ENCODE peak calls at places on chromosome 9, in nine cellular contexts. E is effector memory CD8-positive, alpha-beta T cell; Q is glutamatergic neuron; L is HT-29; P is A549; U is NCI-H1417; B is fibroblast of the conjunctiva; Y is Daoy; O is activated CD4-positive, alpha-beta memory T cell treated with anti-CD3 and anti-CD28 coated beads, Interleukin-2, amount 10 ng/mL, durations not matched to agents 7 days and 5 days. J is an unnamed sample.

GRCh38 chr9:14616188-14616982 is 76.8 kb downstream of the ZDHHC21 start:
- DNase-seq in E (no peak), Q (no peak), L (peak), P (peak), U (peak), B (peak), Y (peak), O (no peak), J (peak)

GRCh38 chr9:4821994-4822544 is 29.3 kb downstream of the RCL1 start:
- DNase-seq in E (no peak), Q (no peak), L (no peak), P (no peak), U (no peak), B (no peak), Y (no peak), O (no peak), J (no peak)

GRCh38 chr9:125254231-125254630 is 7.4 kb upstream of the GAPVD1 start:
- DNase-seq in E (no peak), Q (no peak), L (no peak), P (no peak), U (no peak), B (no peak), Y (no peak), O (no peak), J (no peak)

GRCh38 chr9:121609845-121610637 is 41.4 kb upstream of the DAB2IP start:
- DNase-seq in E (no peak), Q (no peak), L (peak), P (peak), U (no peak), B (no peak), Y (peak), O (no peak), J (no peak)

GRCh38 chr9:130662927-130663257 is 1.5 kb upstream of the PRDM12 start:
- DNase-seq in E (no peak), Q (peak), L (no peak), P (no peak), U (peak), B (no peak), Y (no peak), O (no peak), J (no peak)

GRCh38 chr9:37812773-37813379 is 12.3 kb downstream of the DCAF10 start:
- DNase-seq in E (no peak), Q (no peak), L (no peak), P (no peak), U (no peak), B (no peak), Y (no peak), O (no peak), J (no peak)

GRCh38 chr9:128551652-128552152 is 685 bp upstream of the SPTAN1 start:
- DNase-seq in E (no peak), Q (no peak), L (no peak), P (no peak), U (no peak), B (no peak), Y (no peak), O (no peak), J (no peak)

GRCh38 chr9:105319514-105319863 is 75.0 kb downstream of the SLC44A1 start:
- DNase-seq in E (no peak), Q (no peak), L (peak), P (no peak), U (no peak), B (no peak), Y (no peak), O (no peak), J (no peak)

GRCh38 chr9:80204054-80204453 is 632.3 kb downstream of the TLE4 start:
- DNase-seq in E (no peak), Q (no peak), L (no peak), P (no peak), U (no peak), B (no peak), Y (no peak), O (no peak), J (no peak)

GRCh38 chr9:131954299-131954698 is 125.4 kb downstream of the MED27 start:
- DNase-seq in E (no peak), Q (no peak), L (peak), P (no peak), U (peak), B (no peak), Y (no peak), O (no peak), J (no peak)

GRCh38 chr9:5587024-5587423 is 41.9 kb upstream of the RIC1 start:
- DNase-seq in E (no peak), Q (no peak), L (no peak), P (no peak), U (no peak), B (no peak), Y (peak), O (peak), J (no peak)

GRCh38 chr9:114307323-114308250 is 15.3 kb upstream of the ORM1 start:
- DNase-seq in E (no peak), Q (no peak), L (no peak), P (no peak), U (no peak), B (no peak), Y (no peak), O (peak), J (no peak)

GRCh38 chr9:11233693-11234092 is 620.9 kb upstream of the PTPRD start:
- DNase-seq in E (no peak), Q (no peak), L (no peak), P (no peak), U (peak), B (no peak), Y (no peak), O (no peak), J (no peak)

GRCh38 chr9:134301387-134302129 is 24.7 kb upstream of the RXRA start:
- DNase-seq in E (peak), Q (peak), L (peak), P (no peak), U (peak), B (no peak), Y (peak), O (peak), J (no peak)

GRCh38 chr9:11159318-11159862 is 546.6 kb upstream of the PTPRD start:
- DNase-seq in E (no peak), Q (no peak), L (no peak), P (no peak), U (no peak), B (no peak), Y (no peak), O (no peak), J (no peak)

GRCh38 chr9:134205636-134206316 is 41.4 kb upstream of the RNU6ATAC start:
- DNase-seq in E (no peak), Q (peak), L (no peak), P (no peak), U (peak), B (peak), Y (peak), O (no peak), J (peak)

GRCh38 chr9:122015165-122015821 is 77.8 kb downstream of the TTLL11 start:
- DNase-seq in E (no peak), Q (peak), L (no peak), P (no peak), U (no peak), B (no peak), Y (no peak), O (no peak), J (peak)

GRCh38 chr9:121474225-121474947 is 25.3 kb downstream of the GGTA1 start:
- DNase-seq in E (no peak), Q (no peak), L (no peak), P (no peak), U (no peak), B (no peak), Y (no peak), O (no peak), J (no peak)

GRCh38 chr9:134375430-134376385 is 49.5 kb downstream of the RXRA start:
- DNase-seq in E (no peak), Q (no peak), L (peak), P (no peak), U (peak), B (no peak), Y (no peak), O (no peak), J (peak)

GRCh38 chr9:81592890-81593271 is 96.5 kb downstream of the TLE1 start:
- DNase-seq in E (no peak), Q (peak), L (no peak), P (no peak), U (no peak), B (no peak), Y (no peak), O (no peak), J (no peak)

GRCh38 chr9:130713286-130713975 is 19.9 kb downstream of the EXOSC2 start:
- DNase-seq in E (no peak), Q (peak), L (no peak), P (no peak), U (peak), B (no peak), Y (peak), O (no peak), J (no peak)

GRCh38 chr9:36793277-36793676 is 220.6 kb downstream of the MELK start:
- DNase-seq in E (no peak), Q (peak), L (no peak), P (no peak), U (peak), B (no peak), Y (peak), O (no peak), J (no peak)

GRCh38 chr9:89635816-89636215 is 31.0 kb downstream of the GADD45G start:
- DNase-seq in E (no peak), Q (no peak), L (no peak), P (no peak), U (no peak), B (no peak), Y (peak), O (no peak), J (no peak)

GRCh38 chr9:129884220-129885017 is 49.2 kb downstream of the USP20 start:
- DNase-seq in E (peak), Q (peak), L (peak), P (peak), U (peak), B (peak), Y (peak), O (peak), J (peak)

GRCh38 chr9:114662081-114662989 is 4.7 kb upstream of the TEX53 start:
- DNase-seq in E (peak), Q (peak), L (peak), P (peak), U (peak), B (no peak), Y (peak), O (peak), J (no peak)

J was measured in NCI-H2227 treated with DMSO at 0.1 percent for 48 hours.